ENCODE peak calls at places on chromosome 6, in seven cellular contexts. R is activated CD4-positive, alpha-beta T cell treated with anti-CD3 and anti-CD28 coated beads, Interleukin-2, amount 50 U/mL, for 1 hour; Z is progenitor cell of endocrine pancreas; S is activated naive CD8-positive, alpha-beta T cell treated with anti-CD3 and anti-CD28 coated beads, Interleukin-2, amount 50 U/mL, for 16 hours; G is SHP77; H is retina; N is iris pigment epithelial cell. I is an unnamed sample.

GRCh38 chr6:136969930-136970329 is 47.8 kb downstream of the SLC35D3 start:
- DNase-seq in R (no peak), Z (no peak), S (no peak), G (no peak), H (no peak), N (no peak), I (no peak)

GRCh38 chr6:106739387-106739786 is 110.0 kb downstream of the QRSL1 start:
- DNase-seq in R (no peak), Z (no peak), S (no peak), G (no peak), H (no peak), N (no peak), I (no peak)

GRCh38 chr6:125784365-125784764 is 6.4 kb upstream of the NCOA7 start:
- DNase-seq in R (no peak), Z (no peak), S (no peak), G (no peak), H (no peak), N (peak; percentile 61), I (no peak)

GRCh38 chr6:119224095-119224701 is 125.4 kb downstream of the MAN1A1 start:
- DNase-seq in R (no peak), Z (no peak), S (no peak), G (no peak), H (no peak), N (no peak), I (no peak)

GRCh38 chr6:14384175-14384949 is 266.8 kb downstream of the CD83 start:
- DNase-seq in R (no peak), Z (no peak), S (no peak), G (no peak), H (peak; percentile 62), N (no peak), I (no peak)

GRCh38 chr6:106870069-106870468 is 104.5 kb downstream of the CD24 start:
- DNase-seq in R (no peak), Z (no peak), S (no peak), G (no peak), H (no peak), N (peak; percentile 75), I (no peak)

GRCh38 chr6:142845624-142846458 is 99.1 kb downstream of the HIVEP2 start:
- DNase-seq in R (peak; percentile 62), Z (no peak), S (no peak), G (peak; percentile 92), H (peak; percentile 88), N (peak; percentile 94), I (peak; percentile 37)

GRCh38 chr6:905541-905940 is 212.6 kb upstream of the EXOC2 start:
- DNase-seq in R (no peak), Z (no peak), S (no peak), G (no peak), H (no peak), N (no peak), I (no peak)

GRCh38 chr6:162017551-162017950 is 710.0 kb downstream of the PRKN start:
- DNase-seq in R (no peak), Z (no peak), S (no peak), G (no peak), H (no peak), N (no peak), I (no peak)

GRCh38 chr6:1486387-1486786 is 97.0 kb downstream of the FOXF2 start:
- DNase-seq in R (no peak), Z (no peak), S (no peak), G (no peak), H (no peak), N (no peak), I (no peak)

GRCh38 chr6:16713597-16713996 is 47.7 kb downstream of the ATXN1 start:
- DNase-seq in R (no peak), Z (no peak), S (no peak), G (no peak), H (no peak), N (no peak), I (no peak)

GRCh38 chr6:120965814-120966213 is 368.5 kb downstream of the TBC1D32 start:
- DNase-seq in R (no peak), Z (no peak), S (no peak), G (no peak), H (no peak), N (no peak), I (no peak)

GRCh38 chr6:104705916-104706442 is 153.7 kb downstream of the HACE1 start:
- DNase-seq in R (no peak), Z (no peak), S (no peak), G (no peak), H (no peak), N (no peak), I (no peak)

I was measured in H7.